ENCODE peak calls at places on chromosomes 11 and 22, in eight cellular contexts. R is mesendoderm, X is PC-3, G is aorta, M is heart left ventricle, Q is SJSA1, U is HCT116, K is psoas muscle. Z is an unnamed sample. For H3K4me1, the result is how much of the 10 kb centered on the place peaks cover.

GRCh38 chr22:30420401-30421178 is 5.0 kb upstream of the MTFP1 start:
- DNase-seq in R (no peak), X (peak), G (no peak), M (no peak), Q (peak), U (no peak), K (no peak), Z (no peak)

GRCh38 chr11:37748641-37749040 is 1150.6 kb upstream of the RAG2 start:
- DNase-seq in R (peak), X (no peak), G (no peak), M (no peak), Q (no peak), U (no peak), K (no peak), Z (no peak)

GRCh38 chr22:24201681-24202590 is 20.6 kb downstream of the SUSD2 start:
- DNase-seq in R (no peak), X (peak), G (no peak), M (no peak), Q (no peak), U (peak), K (no peak), Z (no peak)

GRCh38 chr22:30821381-30821780 is 126.7 kb downstream of the OSBP2 start:
- DNase-seq in R (no peak), X (no peak), G (no peak), M (no peak), Q (no peak), U (no peak), K (no peak), Z (no peak)

GRCh38 chr22:23591203-23591791 is 11.2 kb upstream of the IGLL1 start:
- DNase-seq in R (peak), X (peak), G (peak), M (peak), Q (peak), U (peak), K (no peak), Z (peak)

GRCh38 chr22:28442951-28443876 is 236.4 kb downstream of the TTC28 start:
- DNase-seq in R (peak), X (no peak), G (no peak), M (peak), Q (no peak), U (no peak), K (peak), Z (peak)

GRCh38 chr22:25030636-25031035 is 78.1 kb downstream of the KIAA1671 start:
- DNase-seq in R (no peak), X (no peak), G (no peak), M (peak), Q (no peak), U (no peak), K (no peak), Z (peak)

GRCh38 chr11:128040603-128041002 is 546.8 kb downstream of the ETS1 start:
- DNase-seq in R (no peak), X (peak), G (no peak), M (no peak), Q (no peak), U (no peak), K (no peak), Z (no peak)

GRCh38 chr22:30078320-30079311 is 1.6 kb upstream of the HORMAD2 start:
- DNase-seq in R (no peak), X (no peak), G (no peak), M (no peak), Q (no peak), U (no peak), K (no peak), Z (no peak)

GRCh38 chr11:8283510-8284272 is 20.0 kb upstream of the LMO1 start:
- DNase-seq in R (peak), X (no peak), G (peak), M (peak), Q (no peak), U (no peak), K (no peak), Z (peak)

GRCh38 chr11:73591050-73591449 is 6.9 kb downstream of the FAM168A start:
- DNase-seq in R (no peak), X (no peak), G (no peak), M (no peak), Q (no peak), U (no peak), K (no peak), Z (no peak)
- H3K4me3 ChIP-seq in R (no peak), X (no peak), G (no peak), M (no peak), Q (no peak), U (no peak), K (no peak), Z (no peak)

GRCh38 chr22:43005106-43005505 is 9.8 kb downstream of the PACSIN2 start:
- DNase-seq in R (no peak), X (no peak), G (no peak), M (no peak), Q (no peak), U (no peak), K (no peak), Z (no peak)
- H3K4me1 ChIP-seq in R (under half), X (half or more), G (under half), M (half or more), Q (half or more), U (half or more), K (half or more), Z (under half)

DNA sequence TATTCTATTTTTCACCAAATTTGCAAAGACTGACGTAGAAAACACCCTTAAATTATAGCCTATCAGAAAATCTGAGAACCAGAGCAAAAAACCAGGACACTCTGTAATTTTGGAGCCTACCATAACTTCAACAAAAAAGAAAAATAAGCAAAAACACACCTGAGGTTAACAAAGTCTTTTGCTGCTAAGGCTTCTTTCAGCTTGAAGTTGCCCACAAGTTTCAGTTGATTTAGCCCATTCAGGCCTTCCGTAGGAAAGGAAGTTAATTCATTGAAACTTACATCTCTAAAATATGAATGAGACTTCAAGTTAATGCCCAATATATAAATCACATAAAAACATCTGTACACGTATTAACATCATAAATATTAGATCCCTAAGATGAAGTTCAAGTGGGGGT is 10.4 kb upstream of the CCDC34 start:
- DNase-seq in R (no peak), X (no peak), G (no peak), M (no peak), Q (no peak), U (no peak), K (no peak), Z (no peak)
- H3K4me3 ChIP-seq in R (no peak), X (no peak), G (no peak), M (no peak), Q (no peak), U (no peak), K (no peak), Z (no peak)

GRCh38 chr11:71997594-71997993 is 1.1 kb upstream of the IL18BP start:
- DNase-seq in R (no peak), X (no peak), G (peak), M (no peak), Q (no peak), U (no peak), K (no peak), Z (no peak)

GRCh38 chr11:71994786-71995185 is 3.9 kb upstream of the IL18BP start:
- DNase-seq in R (no peak), X (no peak), G (no peak), M (no peak), Q (no peak), U (no peak), K (no peak), Z (no peak)

GRCh38 chr11:71996946-71997345 is 1.8 kb upstream of the IL18BP start:
- DNase-seq in R (no peak), X (no peak), G (peak), M (no peak), Q (no peak), U (no peak), K (peak), Z (peak)

GRCh38 chr11:71996517-71996916 is 2.2 kb upstream of the IL18BP start:
- DNase-seq in R (no peak), X (no peak), G (peak), M (no peak), Q (no peak), U (no peak), K (no peak), Z (no peak)

DNA sequence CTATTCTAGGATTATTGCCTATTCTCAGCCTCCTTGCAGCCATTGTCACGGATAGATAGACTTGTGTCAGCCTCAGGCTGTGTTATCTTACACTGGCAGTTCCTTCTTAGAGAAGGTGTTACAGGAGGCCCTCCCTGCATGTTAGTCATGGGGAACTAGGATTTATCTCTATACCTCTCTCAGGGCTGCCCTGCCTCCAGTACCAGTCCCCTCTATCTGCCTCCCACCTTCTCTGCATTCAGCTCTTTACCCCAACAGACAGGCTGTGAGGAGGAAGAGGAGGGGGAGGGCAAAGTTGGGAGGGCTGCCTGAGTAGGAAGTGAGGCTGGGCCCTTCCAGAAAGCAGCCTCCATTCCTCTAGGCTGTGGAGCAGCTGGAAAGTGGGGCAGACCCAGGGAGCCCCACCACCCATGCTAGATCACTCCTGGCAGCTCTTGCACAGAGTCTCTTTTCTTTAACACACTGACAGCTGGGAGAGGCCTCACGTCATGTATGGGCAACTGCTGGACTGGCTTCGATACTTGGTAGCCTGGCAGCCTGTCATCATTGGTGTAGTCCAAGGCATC is 2.9 kb upstream of the IL18BP start:
- DNase-seq in R (peak), X (no peak), G (no peak), M (no peak), Q (no peak), U (no peak), K (no peak), Z (no peak)
- H3K4me1 ChIP-seq in R (under half), X (under half), G (under half), M (under half), Q (under half), U (under half), K (under half), Z (under half)

DNA sequence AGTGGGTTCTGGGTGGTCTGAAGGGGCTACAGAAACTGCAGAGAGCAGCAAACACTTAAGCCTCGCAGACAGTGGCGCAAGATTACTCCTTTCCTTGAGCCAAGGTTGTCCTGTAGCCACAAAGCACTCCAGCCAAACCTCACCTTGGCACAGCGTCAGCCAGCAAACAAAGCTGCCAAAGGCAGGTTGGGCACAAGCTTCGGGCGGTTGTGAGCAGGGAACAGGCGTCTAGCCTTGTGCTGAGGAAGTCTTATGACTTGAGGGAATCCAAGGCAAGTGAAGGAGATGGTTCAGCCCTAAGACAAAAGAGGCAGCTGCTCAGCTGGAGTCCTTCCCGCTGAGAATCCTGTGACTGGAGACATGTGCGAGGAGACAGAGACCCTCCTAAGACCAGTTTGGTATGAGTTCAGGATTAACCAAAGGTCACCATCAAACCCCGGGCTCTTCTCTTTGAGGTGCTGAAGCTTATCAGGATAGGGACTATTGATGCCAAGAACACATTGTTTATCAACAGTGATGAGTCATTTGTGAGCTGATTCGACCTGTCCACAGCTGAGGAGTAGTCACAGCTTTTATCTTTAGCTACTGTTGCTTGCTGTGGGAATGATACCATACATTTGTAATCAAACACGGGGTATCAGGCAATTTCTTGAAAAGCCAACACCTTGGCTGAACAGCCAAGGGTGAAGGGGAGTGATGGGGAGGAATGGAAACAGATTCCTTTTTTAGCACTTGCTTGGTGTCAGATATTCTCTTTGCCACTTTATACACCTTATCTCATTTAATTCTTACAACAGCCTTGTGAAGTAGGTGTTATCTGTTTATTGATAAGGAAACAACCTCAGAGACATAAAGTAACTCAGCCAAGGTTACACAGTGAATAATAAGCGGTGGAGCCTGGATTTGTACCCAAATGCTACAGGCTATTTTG is 4.6 kb downstream of the ADM start:
- DNase-seq in R (peak), X (peak), G (peak), M (no peak), Q (no peak), U (peak), K (peak), Z (peak)
- H3K4me3 ChIP-seq in R (no peak), X (peak), G (no peak), M (no peak), Q (no peak), U (peak), K (no peak), Z (no peak)

GRCh38 chr11:47506363-47506762 is 46.6 kb downstream of the CELF1 start:
- DNase-seq in R (no peak), X (no peak), G (no peak), M (no peak), Q (no peak), U (no peak), K (no peak), Z (no peak)

GRCh38 chr11:47504910-47505309 is 48.0 kb downstream of the CELF1 start:
- DNase-seq in R (no peak), X (no peak), G (no peak), M (no peak), Q (no peak), U (no peak), K (no peak), Z (no peak)

GRCh38 chr11:47507868-47508594 is 44.9 kb downstream of the CELF1 start:
- DNase-seq in R (peak), X (no peak), G (no peak), M (no peak), Q (no peak), U (no peak), K (no peak), Z (no peak)

GRCh38 chr11:47508595-47509555 is 44.1 kb downstream of the CELF1 start:
- DNase-seq in R (peak), X (no peak), G (no peak), M (no peak), Q (no peak), U (no peak), K (no peak), Z (no peak)

GRCh38 chr11:47507016-47507631 is 45.8 kb downstream of the CELF1 start:
- DNase-seq in R (no peak), X (no peak), G (no peak), M (no peak), Q (no peak), U (no peak), K (no peak), Z (no peak)
- H3K4me1 ChIP-seq in R (under half), X (under half), G (under half), M (half or more), Q (under half), U (under half), K (half or more), Z (under half)

DNA sequence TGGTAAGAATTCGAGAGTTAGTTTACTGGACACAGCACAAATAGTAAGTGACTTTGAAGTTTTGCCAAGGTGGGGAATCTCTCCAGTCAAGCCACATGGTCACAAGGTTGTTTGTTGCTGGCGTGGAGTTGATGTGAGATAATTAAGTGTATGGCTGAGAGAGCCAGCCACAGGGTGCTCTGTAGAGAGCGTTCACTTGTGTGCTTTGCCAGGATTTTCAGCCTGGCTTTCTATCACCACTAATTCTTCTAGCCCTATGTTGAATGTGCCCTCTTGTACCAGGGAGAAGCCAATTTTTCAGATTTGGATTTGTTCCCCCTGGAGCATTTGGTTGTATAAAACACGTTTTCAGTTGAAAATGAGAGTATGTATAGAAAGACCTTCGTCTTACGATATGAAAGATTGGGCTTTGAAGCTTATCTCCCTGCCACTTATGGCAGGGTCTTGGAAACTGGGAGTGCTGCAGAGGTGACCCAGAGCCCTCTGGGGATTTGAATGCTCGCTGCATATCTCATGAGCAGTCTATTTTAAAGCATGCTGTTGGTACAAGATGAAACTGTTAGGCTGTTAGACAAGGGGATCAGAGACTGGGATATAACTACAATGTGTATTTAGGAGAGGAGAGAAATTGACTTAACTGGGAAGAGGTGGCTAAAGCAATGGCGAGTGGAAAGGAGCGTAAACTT is 28.6 kb downstream of the CSRP3 start:
- DNase-seq in R (no peak), X (no peak), G (no peak), M (peak), Q (no peak), U (no peak), K (no peak), Z (no peak)
- H3K4me3 ChIP-seq in R (no peak), X (no peak), G (no peak), M (no peak), Q (no peak), U (no peak), K (no peak), Z (no peak)

GRCh38 chr22:43239956-43240355 is 53.0 kb upstream of the TTLL12 start:
- DNase-seq in R (no peak), X (no peak), G (no peak), M (no peak), Q (no peak), U (no peak), K (no peak), Z (no peak)
- H3K4me1 ChIP-seq in R (under half), X (under half), G (under half), M (under half), Q (under half), U (under half), K (under half), Z (under half)

Z was measured in right cardiac atrium.